ENCODE peak calls at places on chromosomes 6 and 20, in ten cellular contexts. L is heart left ventricle; J is HepG2; X is CD4-positive, alpha-beta T cell; B is GM23338; D is left ventricle myocardium inferior; I is upper lobe of right lung; V is A549; C is heart right ventricle; N is tibial artery. S is an unnamed sample.

GRCh38 chr6:36936824-36937223 is 17.7 kb upstream of the PI16 start:
- DNase-seq in L (no peak), J (no peak), X (no peak), B (no peak), D (no peak), I (no peak), V (no peak), C (no peak), N (no peak), S (no peak)

GRCh38 chr6:12208190-12208589 is 82.0 kb upstream of the EDN1 start:
- DNase-seq in L (peak; percentile 6), J (no peak), X (no peak), B (no peak), D (peak; percentile 27), I (no peak), V (no peak), C (no peak), N (peak; percentile 68), S (peak; percentile 84)

GRCh38 chr6:105226598-105227291 is 46.9 kb upstream of the POPDC3 start:
- DNase-seq in L (no peak), J (no peak), X (no peak), B (no peak), D (no peak), I (no peak), V (no peak), C (peak; percentile 17), N (no peak), S (no peak)

GRCh38 chr6:35495258-35496035 is 1.4 kb downstream of the TEAD3 start:
- DNase-seq in L (no peak), J (no peak), X (no peak), B (no peak), D (no peak), I (no peak), V (no peak), C (no peak), N (peak; percentile 79), S (no peak)

GRCh38 chr6:9028086-9028485 is 592.7 kb upstream of the SLC35B3 start:
- DNase-seq in L (no peak), J (no peak), X (no peak), B (no peak), D (no peak), I (no peak), V (no peak), C (no peak), N (no peak), S (no peak)

GRCh38 chr6:22764521-22764920 is 195.2 kb downstream of the HDGFL1 start:
- DNase-seq in L (no peak), J (no peak), X (no peak), B (no peak), D (no peak), I (no peak), V (no peak), C (no peak), N (no peak), S (no peak)

GRCh38 chr20:667351-668034 is 8.1 kb downstream of the SCRT2 start:
- DNase-seq in L (no peak), J (peak; percentile 48), X (peak; percentile 53), B (peak; percentile 87), D (peak; percentile 64), I (peak; percentile 83), V (peak; percentile 80), C (peak; percentile 67), N (no peak), S (peak; percentile 94)

GRCh38 chr6:958531-958930 is 265.6 kb upstream of the EXOC2 start:
- DNase-seq in L (no peak), J (no peak), X (no peak), B (no peak), D (no peak), I (no peak), V (no peak), C (no peak), N (no peak), S (no peak)

DNA sequence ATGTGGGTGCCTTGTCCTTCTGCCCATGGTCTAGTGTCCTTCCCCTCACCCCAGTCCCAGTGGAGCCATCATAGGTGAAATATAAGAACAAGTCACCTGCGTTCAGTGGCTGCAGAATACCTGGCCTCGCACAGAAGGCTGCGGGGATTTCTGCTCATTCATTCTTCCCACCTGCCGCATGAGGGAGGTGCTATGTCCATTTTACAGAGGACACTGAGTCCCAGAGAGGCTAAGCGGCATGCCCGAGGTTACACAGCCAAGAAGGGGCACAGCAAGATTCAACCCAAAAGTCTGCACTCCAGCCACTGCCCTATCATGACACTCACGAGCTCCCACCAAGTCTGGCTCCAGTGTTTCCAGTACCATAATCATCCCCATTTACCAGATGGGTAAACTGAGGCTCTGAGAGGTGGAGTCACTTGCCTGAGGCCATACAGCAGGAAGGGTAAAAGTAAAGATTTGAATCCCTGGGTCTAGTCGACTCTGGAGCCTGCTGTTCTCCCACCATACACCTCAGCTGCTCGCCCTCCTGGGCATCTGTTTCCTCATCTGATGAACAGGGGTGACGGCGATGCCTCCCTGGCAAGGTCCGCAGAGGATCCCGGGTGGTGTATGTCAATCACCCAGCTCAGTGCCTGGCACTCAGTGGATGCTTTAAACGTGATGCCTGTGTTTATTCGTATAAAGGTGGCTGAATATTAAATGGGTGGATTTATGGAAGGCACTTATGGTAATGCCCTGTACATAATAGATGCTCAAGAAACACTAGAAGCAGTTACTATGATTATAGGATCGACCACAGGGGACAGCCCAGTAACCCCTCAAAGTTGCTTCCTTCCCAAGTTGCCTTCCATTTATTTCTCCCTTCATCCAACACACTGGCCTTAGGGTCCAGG is 101.0 kb downstream of the CEBPB start:
- DNase-seq in L (no peak), J (no peak), X (no peak), B (no peak), D (peak; percentile 13), I (no peak), V (no peak), C (no peak), N (no peak), S (no peak)
- H3K27ac ChIP-seq in L (peak overlapping the region; percentile 76), J (peak overlapping the region; percentile 77), X (no peak overlapping the region), B (no peak overlapping the region), D (peak overlapping the region; percentile 81), I (peak overlapping the region; percentile 84), V (peak overlapping the region; percentile 96), C (no peak overlapping the region), N (peak overlapping the region; percentile 84), S (peak overlapping the region; percentile 83)

DNA sequence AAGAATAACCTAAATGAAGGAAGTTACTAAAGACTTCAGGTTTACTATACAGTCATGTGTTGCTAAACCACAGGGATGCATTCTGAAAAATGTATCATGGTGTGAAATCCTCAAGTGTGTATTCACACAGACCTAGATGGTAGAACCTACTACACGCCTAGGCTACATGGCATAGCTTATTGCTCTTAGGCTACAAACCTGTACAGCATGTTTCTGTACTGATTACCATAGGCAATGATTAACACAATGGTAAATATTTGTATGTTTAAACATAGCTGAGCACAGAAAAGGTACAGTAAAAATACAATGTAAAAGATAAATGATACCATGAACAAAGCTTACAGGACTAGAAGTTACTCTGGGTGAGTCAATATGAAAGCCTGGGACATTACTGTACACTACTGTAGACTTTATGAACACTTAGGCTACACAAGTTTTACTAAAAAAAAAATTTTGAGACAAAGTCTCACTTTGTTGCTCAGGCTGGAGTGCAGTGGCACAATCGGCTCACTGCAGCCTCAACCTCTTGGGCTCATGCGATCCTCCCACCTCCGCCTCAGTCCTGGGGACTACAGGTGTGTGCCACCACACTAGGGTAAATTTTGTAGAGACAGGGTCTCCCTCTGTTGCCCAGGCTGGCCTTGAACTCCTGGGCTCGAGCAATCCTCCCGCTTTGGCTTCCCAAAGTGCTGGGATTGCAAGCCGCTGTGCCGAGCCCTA is 36.0 kb downstream of the ADNP start:
- DNase-seq in L (no peak), J (peak; percentile 86), X (no peak), B (no peak), D (no peak), I (no peak), V (no peak), C (no peak), N (no peak), S (no peak)
- H3K27ac ChIP-seq in L (no peak overlapping the region), J (peak overlapping the region; percentile 54), X (no peak overlapping the region), B (no peak overlapping the region), D (no peak overlapping the region), I (no peak overlapping the region), V (no peak overlapping the region), C (no peak overlapping the region), N (no peak overlapping the region), S (no peak overlapping the region)

GRCh38 chr6:170305772-170306323 is 710 bp upstream of the FAM120B start:
- DNase-seq in L (no peak), J (no peak), X (no peak), B (no peak), D (no peak), I (no peak), V (no peak), C (no peak), N (no peak), S (no peak)

GRCh38 chr6:170311696-170312095 is 5.1 kb downstream of the FAM120B start:
- DNase-seq in L (no peak), J (no peak), X (no peak), B (no peak), D (no peak), I (no peak), V (no peak), C (no peak), N (no peak), S (no peak)

GRCh38 chr6:170308761-170309160 is 2.2 kb downstream of the FAM120B start:
- DNase-seq in L (no peak), J (no peak), X (no peak), B (no peak), D (no peak), I (no peak), V (no peak), C (no peak), N (no peak), S (no peak)

GRCh38 chr6:170307080-170307545 is 555 bp downstream of the FAM120B start:
- DNase-seq in L (no peak), J (no peak), X (no peak), B (no peak), D (no peak), I (no peak), V (no peak), C (no peak), N (no peak), S (no peak)

GRCh38 chr6:170306324-170307079 is at the start of gene FAM120B:
- DNase-seq in L (peak; percentile 97), J (peak; percentile 94), X (peak; percentile 95), B (peak; percentile 82), D (peak; percentile 97), I (peak; percentile 99), V (peak; percentile 81), C (peak; percentile 97), N (peak; percentile 98), S (peak; percentile 98)
- H3K27ac ChIP-seq in L (peak within 1 kb of the TSS; percentile 90), J (peak within 1 kb of the TSS; percentile 67), X (peak within 1 kb of the TSS; percentile 76), B (no peak within 1 kb of the TSS), D (peak within 1 kb of the TSS; percentile 94), I (peak within 1 kb of the TSS; percentile 96), V (peak within 1 kb of the TSS; percentile 86), C (peak within 1 kb of the TSS; percentile 44), N (peak within 1 kb of the TSS; percentile 84), S (peak within 1 kb of the TSS; percentile 85)

DNA sequence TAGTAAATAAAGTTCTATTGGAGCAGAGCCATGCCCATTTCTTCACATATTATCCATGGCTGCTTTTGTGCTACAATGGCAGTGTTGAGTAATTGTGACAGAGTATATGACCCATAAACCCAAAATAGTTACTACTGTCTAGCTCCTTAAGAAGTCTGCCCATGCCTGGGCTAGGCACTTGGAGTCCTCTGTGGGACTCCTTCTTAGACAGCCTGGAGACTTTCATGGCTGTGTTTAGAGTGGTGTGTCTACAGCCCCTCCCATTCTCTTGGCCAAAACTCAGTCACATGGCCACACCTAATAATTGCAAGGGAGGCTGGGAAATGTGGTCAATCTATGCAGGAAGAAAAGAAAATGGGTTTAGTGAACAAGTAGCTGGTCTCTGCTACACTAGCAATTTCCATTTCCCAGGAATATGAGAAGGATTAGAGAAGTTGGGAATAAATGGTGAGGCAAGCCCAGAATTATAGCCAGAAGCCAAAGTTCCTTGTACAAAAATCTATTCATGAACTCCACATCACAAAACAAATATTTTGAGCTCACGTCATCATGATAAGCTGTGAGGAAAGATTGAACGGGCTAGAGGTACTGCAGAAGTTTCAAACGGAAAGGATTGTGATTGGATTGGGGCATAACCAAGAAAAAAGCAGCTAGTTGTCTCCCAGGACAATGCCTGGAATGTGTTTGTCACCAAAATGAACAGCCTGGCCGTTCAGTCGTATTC is 251.8 kb upstream of the PLN start:
- DNase-seq in L (no peak), J (no peak), X (no peak), B (no peak), D (no peak), I (no peak), V (no peak), C (no peak), N (no peak), S (no peak)
- H3K27ac ChIP-seq in L (peak overlapping the region; percentile 78), J (no peak overlapping the region), X (no peak overlapping the region), B (no peak overlapping the region), D (peak overlapping the region; percentile 88), I (no peak overlapping the region), V (no peak overlapping the region), C (peak overlapping the region; percentile 68), N (peak overlapping the region; percentile 85), S (no peak overlapping the region)

S was measured in left lung.